ENCODE peak calls at places on chromosomes 3 and 15, in five cellular contexts. R is GM06990; Z is AG08396; Y is stimulated activated naive B cell treated with anti-CD40 and anti-IgM and Interleukin-4, amounts not matched to agents 10 μg/mL and 1 μg/mL and 100 μg/mL, for 72 hours; L is DMS153. X is an unnamed sample.
A peak's percentile ranks its signal among the peaks of the same experiment; 100 is the strongest.

GRCh38 chr15:57903626-57904025 is 161.9 kb downstream of the ALDH1A2 start:
- DNase-seq in R (no peak), Z (no peak), Y (no peak), L (no peak), X (no peak)

GRCh38 chr3:184347321-184348056 is 10.1 kb downstream of the FAM131A start:
- DNase-seq in R (no peak), Z (no peak), Y (no peak), L (no peak), X (no peak)

GRCh38 chr15:90336705-90337141 is 15.4 kb upstream of the ZNF774 start:
- DNase-seq in R (no peak), Z (peak; percentile 35), Y (no peak), L (no peak), X (no peak)

GRCh38 chr15:68235022-68235421 is 5.5 kb upstream of the CLN6 start:
- DNase-seq in R (no peak), Z (no peak), Y (no peak), L (no peak), X (no peak)

GRCh38 chr15:97759363-97759762 is 201.1 kb upstream of the ARRDC4 start:
- DNase-seq in R (no peak), Z (no peak), Y (no peak), L (no peak), X (no peak)

GRCh38 chr3:117553461-117553860 is 843.9 kb downstream of the TUSC7 start:
- DNase-seq in R (peak; percentile 5), Z (no peak), Y (no peak), L (no peak), X (peak; percentile 23)

GRCh38 chr3:100063929-100064461 is 50.3 kb downstream of the FILIP1L start:
- DNase-seq in R (no peak), Z (peak; percentile 21), Y (no peak), L (no peak), X (no peak)

GRCh38 chr15:72116680-72117447 is 1.1 kb downstream of the MYO9A start:
- DNase-seq in R (no peak), Z (peak; percentile 16), Y (no peak), L (no peak), X (no peak)

GRCh38 chr15:40272713-40273056 is 10.2 kb downstream of the ANKRD63 start:
- DNase-seq in R (no peak), Z (no peak), Y (no peak), L (no peak), X (no peak)

GRCh38 chr3:187748050-187748481 is 2.8 kb upstream of the BCL6 start:
- DNase-seq in R (no peak), Z (peak; percentile 70), Y (peak; percentile 79), L (peak; percentile 81), X (no peak)

GRCh38 chr15:56047354-56047753 is 53.9 kb upstream of the NEDD4 start:
- DNase-seq in R (no peak), Z (no peak), Y (no peak), L (no peak), X (no peak)

GRCh38 chr15:81181220-81181619 is 15.5 kb upstream of the IL16 start:
- DNase-seq in R (no peak), Z (no peak), Y (no peak), L (no peak), X (no peak)

GRCh38 chr3:60989893-60990740 is 261.1 kb downstream of the FHIT start:
- DNase-seq in R (no peak), Z (no peak), Y (no peak), L (no peak), X (no peak)

GRCh38 chr3:184235381-184236032 is 6.1 kb downstream of the VWA5B2 start:
- DNase-seq in R (no peak), Z (no peak), Y (no peak), L (no peak), X (no peak)

GRCh38 chr3:139127101-139127500 is 82.4 kb upstream of the PRR23C start:
- DNase-seq in R (no peak), Z (peak; percentile 53), Y (no peak), L (no peak), X (no peak)

GRCh38 chr3:32733631-32734229 is 48.7 kb downstream of the CNOT10 start:
- DNase-seq in R (peak; percentile 30), Z (peak; percentile 41), Y (no peak), L (no peak), X (peak; percentile 4)

GRCh38 chr3:9080165-9080564 is 116.9 kb upstream of the RAD18 start:
- DNase-seq in R (no peak), Z (no peak), Y (no peak), L (no peak), X (no peak)

GRCh38 chr3:52471371-52472238 is 16.2 kb downstream of the NISCH start:
- DNase-seq in R (peak; percentile 30), Z (peak; percentile 71), Y (peak; percentile 23), L (no peak), X (no peak)

GRCh38 chr3:53202331-53203015 is 41.5 kb downstream of the PRKCD start:
- DNase-seq in R (no peak), Z (no peak), Y (no peak), L (no peak), X (no peak)

GRCh38 chr3:190577225-190577624 is 63.3 kb downstream of the IL1RAP start:
- DNase-seq in R (no peak), Z (no peak), Y (no peak), L (no peak), X (no peak)

GRCh38 chr15:90881181-90881977 is 2.9 kb upstream of the FES start:
- DNase-seq in R (peak; percentile 10), Z (no peak), Y (no peak), L (no peak), X (no peak)

GRCh38 chr15:62404194-62404985 is 239.3 kb upstream of the C2CD4B start:
- DNase-seq in R (no peak), Z (no peak), Y (no peak), L (no peak), X (no peak)

GRCh38 chr3:173993299-173993698 is 595.8 kb downstream of the NLGN1 start:
- DNase-seq in R (no peak), Z (peak; percentile 13), Y (no peak), L (no peak), X (no peak)

GRCh38 chr3:145087038-145087437 is 1073.9 kb downstream of the PLOD2 start:
- DNase-seq in R (no peak), Z (no peak), Y (no peak), L (no peak), X (no peak)

GRCh38 chr3:133408961-133409360 is 9.1 kb downstream of the BFSP2 start:
- DNase-seq in R (no peak), Z (peak; percentile 57), Y (no peak), L (no peak), X (no peak)

GRCh38 chr3:124078978-124079911 is 87.3 kb upstream of the ROPN1 start:
- DNase-seq in R (no peak), Z (peak; percentile 41), Y (no peak), L (no peak), X (no peak)

X was measured in GM12878.